ENCODE peak calls at places on chromosomes 16 and 17, in six cellular contexts. D is tibial artery, R is kidney, N is tibial nerve, S is MM.1S, B is A673. C is an unnamed sample. For H3K4me1 and H3K36me3, the result is how much of the 10 kb centered on the place peaks cover.

GRCh38 chr16:85279874-85280545 is 167.7 kb upstream of the CIBAR2 start:
- DNase-seq in R (peak), B (no peak), D (no peak), S (no peak), N (peak), C (peak)

GRCh38 chr17:72125742-72126141 is 4.9 kb downstream of the SOX9 start:
- DNase-seq in D (no peak), N (no peak), R (no peak), B (no peak), S (no peak), C (no peak)

GRCh38 chr17:21357696-21358095 is 18.5 kb upstream of the KCNJ12 start:
- DNase-seq in B (no peak), N (no peak), D (no peak), S (no peak), R (peak), C (peak)

GRCh38 chr17:4594406-4595349 is 10.3 kb downstream of the SMTNL2 start:
- DNase-seq in N (no peak), B (no peak), D (peak), R (peak), S (peak), C (no peak)

GRCh38 chr17:82113941-82114340 is 15.9 kb upstream of the FASN start:
- DNase-seq in D (no peak), S (no peak), B (no peak), N (no peak), R (no peak), C (no peak)

GRCh38 chr17:70239391-70239826 is 70.1 kb downstream of the KCNJ2 start:
- DNase-seq in B (no peak), D (no peak), N (no peak), S (no peak), R (no peak), C (no peak)

GRCh38 chr16:57607676-57608461 is 20.6 kb upstream of the ADGRG1 start:
- DNase-seq in B (no peak), D (peak), S (no peak), R (peak), N (no peak), C (no peak)

GRCh38 chr17:79986441-79987186 is 49.1 kb downstream of the TBC1D16 start:
- DNase-seq in S (no peak), R (peak), N (no peak), B (no peak), D (no peak), C (no peak)

GRCh38 chr17:40694584-40694983 is 9.0 kb downstream of the KRT24 start:
- DNase-seq in N (no peak), S (no peak), D (no peak), B (no peak), R (no peak), C (no peak)

GRCh38 chr17:77750427-77751043 is 208.0 kb upstream of the TNRC6C start:
- DNase-seq in S (no peak), N (peak), R (no peak), D (peak), B (no peak), C (no peak)

GRCh38 chr16:68445458-68445857 is 2.9 kb downstream of the SMPD3 start:
- DNase-seq in R (no peak), D (no peak), N (no peak), B (peak), S (peak), C (no peak)

GRCh38 chr17:9470171-9470570 is 105.4 kb downstream of the STX8 start:
- DNase-seq in D (no peak), R (no peak), B (peak), N (no peak), S (peak), C (no peak)

GRCh38 chr16:66649636-66650205 is 45.2 kb downstream of the CMTM3 start:
- DNase-seq in B (no peak), D (no peak), N (no peak), S (no peak), R (no peak), C (no peak)

GRCh38 chr17:80981929-80982425 is 9.7 kb upstream of the CHMP6 start:
- DNase-seq in R (no peak), N (no peak), S (no peak), D (no peak), B (no peak), C (no peak)

GRCh38 chr16:29745853-29746345 is at the start of gene C16orf54:
- DNase-seq in S (peak), R (peak), B (no peak), N (no peak), D (peak), C (peak)

GRCh38 chr16:51152691-51153261 is 1.7 kb upstream of the SALL1 start:
- DNase-seq in N (no peak), S (no peak), D (no peak), R (no peak), B (peak), C (no peak)

GRCh38 chr16:74556375-74556922 is 50.5 kb downstream of the GLG1 start:
- DNase-seq in D (no peak), B (no peak), S (no peak), R (no peak), N (no peak), C (no peak)

GRCh38 chr16:2490190-2491105 is 15.5 kb downstream of the TBC1D24 start:
- DNase-seq in B (no peak), D (no peak), R (peak), N (no peak), S (no peak), C (no peak)

GRCh38 chr17:15106540-15106939 is 158.6 kb downstream of the PMP22 start:
- DNase-seq in R (no peak), S (no peak), N (no peak), B (no peak), D (no peak), C (no peak)

GRCh38 chr16:58459344-58460218 is 40.4 kb upstream of the NDRG4 start:
- DNase-seq in S (no peak), R (no peak), N (no peak), B (no peak), D (no peak), C (no peak)

GRCh38 chr17:72592242-72592966 is 471.6 kb downstream of the SOX9 start:
- DNase-seq in R (peak), D (no peak), N (peak), B (peak), S (peak), C (peak)

GRCh38 chr17:29929006-29929543 is 953 bp downstream of the SSH2 start:
- DNase-seq in R (no peak), S (peak), B (peak), N (no peak), D (no peak), C (no peak)

GRCh38 chr16:24975428-24975889 is 39.7 kb downstream of the ARHGAP17 start:
- DNase-seq in S (no peak), R (no peak), D (no peak), N (no peak), B (peak), C (no peak)

GRCh38 chr16:24976971-24977672 is 38.0 kb downstream of the ARHGAP17 start:
- DNase-seq in D (no peak), N (no peak), B (no peak), S (no peak), R (no peak), C (no peak)

GRCh38 chr16:24976061-24976779 is 38.9 kb downstream of the ARHGAP17 start:
- DNase-seq in B (no peak), S (no peak), N (no peak), D (no peak), R (no peak), C (no peak)

GRCh38 chr16:24978370-24978914 is 36.7 kb downstream of the ARHGAP17 start:
- DNase-seq in N (no peak), D (no peak), B (peak), R (no peak), S (no peak), C (no peak)

GRCh38 chr16:24977673-24978065 is 37.5 kb downstream of the ARHGAP17 start:
- DNase-seq in N (no peak), D (no peak), S (no peak), B (peak), R (no peak), C (no peak)
- H3K4me1 ChIP-seq in N (half or more), D (half or more), S (under half), B (half or more), R (under half), C (half or more)

GRCh38 chr16:35239561-35239960 is 1780.1 kb downstream of the TP53TG3F start:
- DNase-seq in B (no peak), S (no peak), N (no peak), D (no peak), R (no peak), C (no peak)
- TF ChIP-seq CTCF in B (no peak), S (no peak), N (no peak), D (no peak), R (no peak), C (no peak)

GRCh38 chr16:31130336-31130812 is 5.2 kb downstream of the PRSS8 start:
- DNase-seq in D (no peak), R (peak), S (no peak), N (no peak), B (no peak), C (no peak)

GRCh38 chr16:31127182-31127581 is 8.3 kb downstream of the PRSS8 start:
- DNase-seq in S (no peak), B (no peak), R (no peak), D (no peak), N (no peak), C (no peak)

GRCh38 chr16:31130899-31131298 is 4.6 kb downstream of the PRSS8 start:
- DNase-seq in D (no peak), R (peak), B (no peak), N (no peak), S (no peak), C (no peak)

GRCh38 chr16:31129568-31130335 is 5.8 kb downstream of the PRSS8 start:
- DNase-seq in R (peak), S (no peak), N (no peak), B (no peak), D (no peak), C (peak)

GRCh38 chr16:31128711-31129567 is 6.6 kb downstream of the PRSS8 start:
- DNase-seq in D (no peak), N (no peak), B (no peak), R (peak), S (no peak), C (peak)
- H3K36me3 ChIP-seq in D (half or more), N (under half), B (under half), R (under half), S (under half), C (half or more)

GRCh38 chr17:48583708-48584582 is 5.8 kb upstream of the HOXB4 start:
- DNase-seq in R (no peak), S (no peak), B (no peak), N (no peak), D (no peak), C (no peak)

GRCh38 chr17:48586355-48586924 is 3.6 kb downstream of the HOXB3 start:
- DNase-seq in R (no peak), D (no peak), N (no peak), B (peak), S (peak), C (no peak)

GRCh38 chr17:48578616-48579560 is 738 bp upstream of the HOXB4 start:
- DNase-seq in D (no peak), B (no peak), N (no peak), R (peak), S (no peak), C (no peak)

GRCh38 chr17:48579738-48580543 is 1.8 kb upstream of the HOXB4 start:
- DNase-seq in D (no peak), S (no peak), B (no peak), N (no peak), R (no peak), C (no peak)

GRCh38 chr17:48582750-48583069 is 4.6 kb upstream of the HOXB4 start:
- DNase-seq in B (no peak), R (no peak), S (no peak), N (no peak), D (no peak), C (no peak)
- H3K4me1 ChIP-seq in B (under half), R (under half), S (under half), N (half or more), D (under half), C (under half)

GRCh38 chr16:82641336-82641984 is 14.7 kb downstream of the CDH13 start:
- DNase-seq in R (no peak), S (peak), D (no peak), B (peak), N (no peak), C (no peak)
- TF ChIP-seq CTCF in R (no peak), S (peak), D (peak), B (peak), N (no peak), C (peak)

GRCh38 chr16:49910761-49911160 is 54.8 kb upstream of the ZNF423 start:
- DNase-seq in S (no peak), D (no peak), B (no peak), N (no peak), R (no peak), C (no peak)

GRCh38 chr16:49918257-49918656 is 62.3 kb upstream of the ZNF423 start:
- DNase-seq in S (no peak), B (no peak), R (no peak), D (no peak), N (no peak), C (no peak)

GRCh38 chr16:49914697-49915096 is 58.8 kb upstream of the ZNF423 start:
- DNase-seq in D (no peak), R (no peak), S (no peak), B (no peak), N (no peak), C (no peak)

GRCh38 chr16:49911430-49911829 is 55.5 kb upstream of the ZNF423 start:
- DNase-seq in S (no peak), D (no peak), N (no peak), R (no peak), B (no peak), C (no peak)

DNA sequence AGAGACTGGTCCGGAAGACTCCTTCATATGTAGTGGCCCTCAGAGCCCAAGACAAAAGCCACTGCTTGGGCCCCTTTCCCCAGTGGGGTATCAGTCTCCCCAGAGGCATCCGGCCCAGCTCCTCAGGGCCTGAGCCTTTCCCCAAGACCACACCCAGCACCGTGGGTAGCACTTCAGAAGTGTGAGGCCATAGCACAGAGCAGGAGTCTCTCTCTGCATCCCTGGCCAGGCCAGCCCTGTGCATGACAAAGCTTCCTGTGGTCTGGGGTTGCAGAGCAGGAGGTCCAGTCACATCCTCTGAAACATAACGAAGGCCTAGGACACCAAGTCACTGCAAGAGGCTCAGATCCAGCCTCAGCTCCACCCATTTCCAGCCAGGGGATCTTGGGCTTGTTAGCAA is 56.8 kb upstream of the ZNF423 start:
- DNase-seq in R (no peak), D (no peak), B (no peak), S (no peak), N (no peak), C (no peak)
- H3K36me3 ChIP-seq in R (under half), D (under half), B (under half), S (under half), N (under half), C (under half)

GRCh38 chr16:1107731-1108130 is 11.7 kb upstream of the C1QTNF8 start:
- DNase-seq in N (no peak), D (no peak), S (no peak), B (no peak), R (no peak), C (no peak)

GRCh38 chr16:1103649-1104005 is 7.6 kb upstream of the C1QTNF8 start:
- DNase-seq in S (no peak), B (no peak), D (no peak), R (no peak), N (no peak), C (no peak)

GRCh38 chr16:1107141-1107540 is 11.1 kb upstream of the C1QTNF8 start:
- DNase-seq in R (no peak), D (no peak), B (no peak), S (no peak), N (no peak), C (no peak)

GRCh38 chr16:1106659-1107058 is 10.6 kb upstream of the C1QTNF8 start:
- DNase-seq in D (no peak), S (no peak), B (no peak), R (no peak), N (no peak), C (no peak)

GRCh38 chr16:1105888-1106620 is 10.0 kb upstream of the C1QTNF8 start:
- DNase-seq in R (peak), N (no peak), B (peak), S (no peak), D (peak), C (peak)
- H3K4me1 ChIP-seq in R (under half), N (under half), B (under half), S (under half), D (under half), C (under half)

DNA sequence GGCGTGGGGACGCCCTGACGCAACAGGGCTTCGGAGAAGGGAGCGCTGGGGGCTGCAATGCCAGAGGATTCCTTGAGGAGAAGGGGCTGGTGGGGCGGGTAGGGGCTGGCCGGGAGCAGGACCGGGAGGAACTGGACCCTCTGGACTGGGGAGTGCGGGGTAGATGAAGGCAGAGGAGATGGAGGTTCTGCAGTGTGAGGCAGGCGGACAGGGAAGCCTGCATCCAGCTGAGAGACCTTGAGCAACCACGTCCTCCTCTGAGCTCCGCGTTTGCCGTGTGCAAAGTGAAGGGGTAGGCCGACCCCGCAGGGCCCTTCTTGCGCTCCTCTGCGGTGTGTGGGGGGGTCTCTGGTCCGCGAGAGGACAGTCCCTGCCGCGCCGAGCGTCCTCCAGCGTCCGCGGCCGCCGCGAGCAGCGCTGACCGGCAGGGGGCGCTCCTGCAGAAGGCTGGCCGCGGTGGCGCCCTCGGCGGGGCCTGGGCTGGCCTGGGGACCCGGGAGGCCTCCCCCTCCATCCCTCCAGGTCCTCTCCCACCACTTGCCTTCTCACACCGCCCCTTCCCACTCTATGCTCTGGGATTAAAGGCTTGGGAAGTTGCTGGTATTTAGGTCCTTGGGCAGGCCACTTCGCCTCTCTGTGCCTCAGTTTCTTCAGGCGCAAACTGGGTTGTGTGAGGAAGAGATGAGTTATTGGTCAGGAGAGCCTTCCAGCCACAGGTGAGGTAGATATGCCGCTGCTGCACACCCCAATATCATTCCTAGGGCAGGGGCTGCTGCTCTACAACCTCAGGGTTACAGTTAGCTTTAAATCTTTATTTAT is 9.6 kb upstream of the WNT9B start:
- DNase-seq in S (no peak), B (peak), R (peak), D (no peak), N (no peak), C (no peak)
- TF ChIP-seq CTCF in S (peak), B (peak), R (peak), D (peak), N (peak), C (peak)

GRCh38 chr16:28187595-28188004 is 24.2 kb downstream of the XPO6 start:
- DNase-seq in N (no peak), R (no peak), B (no peak), S (peak), D (no peak), C (no peak)
- H3K36me3 ChIP-seq in N (under half), R (under half), B (under half), S (under half), D (under half), C (under half)

DNA sequence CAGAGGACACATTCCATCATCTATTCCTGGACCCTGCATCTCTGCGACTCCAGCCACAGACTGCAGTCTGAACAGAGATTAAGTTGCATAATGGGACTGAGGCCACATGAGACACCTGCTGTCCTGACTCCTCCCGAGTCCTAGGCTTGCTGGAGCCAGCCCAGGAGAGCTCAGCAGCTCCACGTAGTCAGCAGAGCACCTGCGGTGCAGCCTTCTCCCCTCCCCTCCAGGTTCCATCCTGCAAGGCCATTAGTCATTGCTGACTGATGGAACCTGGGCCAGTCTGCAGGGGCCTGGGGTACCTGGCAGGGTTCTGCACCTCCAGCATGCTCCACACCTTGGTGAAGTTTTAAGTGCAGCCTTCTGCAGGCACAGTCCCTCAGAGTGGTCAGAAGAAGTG is 76.7 kb downstream of the PLD6 start:
- DNase-seq in D (no peak), S (no peak), R (no peak), N (no peak), B (no peak), C (no peak)
- H3K4me1 ChIP-seq in D (half or more), S (under half), R (under half), N (half or more), B (under half), C (under half)